ENCODE peak calls at places on chromosomes 1 and 21, in nine cellular contexts. C is activated CD4-positive, CD25-positive, alpha-beta regulatory T cell; W is tibial artery; O is neural crest cell; Y is adrenal gland; F is stimulated activated CD4-positive, alpha-beta T cell treated with anti-CD3 and anti-CD28 coated beads, TNF-alpha, amount 100 ng/mL, for 1 hour; H is H9; I is IMR-90; N is T-helper 2 cell. S is an unnamed sample.

GRCh38 chr1:24929091-24929875 is 793 bp downstream of the RUNX3 start:
- DNase-seq in C (no peak), W (no peak), O (no peak), Y (no peak), F (peak; percentile 24), H (peak; percentile 57), I (no peak), N (peak; percentile 58), S (peak; percentile 40)

GRCh38 chr1:201946224-201946908 is at the start of gene LMOD1:
- DNase-seq in C (no peak), W (peak; percentile 97), O (peak; percentile 67), Y (peak; percentile 96), F (no peak), H (peak; percentile 95), I (peak; percentile 98), N (no peak), S (no peak)

GRCh38 chr1:39960461-39960958 is 5.6 kb downstream of the MFSD2A start:
- DNase-seq in C (no peak), W (peak; percentile 32), O (no peak), Y (no peak), F (no peak), H (no peak), I (no peak), N (no peak), S (no peak)

GRCh38 chr1:63277195-63278192 is 44.9 kb upstream of the FOXD3 start:
- DNase-seq in C (no peak), W (no peak), O (no peak), Y (no peak), F (no peak), H (no peak), I (no peak), N (no peak), S (no peak)

GRCh38 chr1:55955237-55955636 is 624.1 kb downstream of the PLPP3 start:
- DNase-seq in C (no peak), W (no peak), O (no peak), Y (no peak), F (no peak), H (no peak), I (peak; percentile 76), N (no peak), S (no peak)

GRCh38 chr1:201397675-201398074 is 1.4 kb downstream of the LAD1 start:
- DNase-seq in C (no peak), W (no peak), O (no peak), Y (no peak), F (no peak), H (no peak), I (peak; percentile 19), N (no peak), S (no peak)

GRCh38 chr1:159755608-159756007 is 25.2 kb upstream of the DUSP23 start:
- DNase-seq in C (no peak), W (no peak), O (no peak), Y (no peak), F (no peak), H (no peak), I (no peak), N (no peak), S (no peak)

GRCh38 chr1:38076038-38076437 is 29.4 kb upstream of the POU3F1 start:
- DNase-seq in C (no peak), W (no peak), O (peak; percentile 55), Y (no peak), F (no peak), H (peak; percentile 82), I (peak; percentile 18), N (no peak), S (no peak)

GRCh38 chr1:41382531-41383090 is 21.4 kb downstream of the FOXO6 start:
- DNase-seq in C (no peak), W (peak; percentile 61), O (no peak), Y (no peak), F (no peak), H (peak; percentile 69), I (no peak), N (no peak), S (no peak)

GRCh38 chr1:33714421-33714820 is 149.5 kb upstream of the HMGB4 start:
- DNase-seq in C (no peak), W (no peak), O (no peak), Y (no peak), F (no peak), H (no peak), I (no peak), N (no peak), S (no peak)

GRCh38 chr1:22317231-22317919 is 134.3 kb upstream of the ZBTB40 start:
- DNase-seq in C (no peak), W (no peak), O (peak; percentile 51), Y (peak; percentile 23), F (no peak), H (peak; percentile 77), I (no peak), N (no peak), S (no peak)

GRCh38 chr1:29698033-29698432 is 461.7 kb downstream of the PTPRU start:
- DNase-seq in C (no peak), W (no peak), O (peak; percentile 65), Y (no peak), F (no peak), H (peak; percentile 83), I (peak; percentile 59), N (no peak), S (no peak)

GRCh38 chr1:244896550-244896949 is 32.2 kb upstream of the HNRNPU start:
- DNase-seq in C (no peak), W (no peak), O (no peak), Y (no peak), F (no peak), H (no peak), I (peak; percentile 94), N (no peak), S (no peak)

GRCh38 chr1:207897188-207897587 is 13.7 kb downstream of the CD34 start:
- DNase-seq in C (no peak), W (no peak), O (no peak), Y (no peak), F (no peak), H (no peak), I (no peak), N (no peak), S (no peak)

GRCh38 chr1:31064685-31065309 is 720 bp downstream of the PUM1 start:
- DNase-seq in C (no peak), W (peak; percentile 24), O (peak; percentile 36), Y (peak; percentile 33), F (no peak), H (no peak), I (peak; percentile 17), N (no peak), S (peak; percentile 14)

GRCh38 chr1:99675292-99675691 is 29.4 kb downstream of the PALMD start:
- DNase-seq in C (no peak), W (no peak), O (no peak), Y (no peak), F (no peak), H (no peak), I (no peak), N (no peak), S (no peak)

GRCh38 chr1:77516106-77516505 is 166.4 kb downstream of the ZZZ3 start:
- DNase-seq in C (no peak), W (no peak), O (no peak), Y (no peak), F (no peak), H (no peak), I (no peak), N (no peak), S (no peak)

GRCh38 chr21:35906587-35906986 is 153.7 kb downstream of the SETD4 start:
- DNase-seq in C (no peak), W (no peak), O (no peak), Y (no peak), F (no peak), H (no peak), I (no peak), N (no peak), S (no peak)

GRCh38 chr1:10851024-10852013 is 54.9 kb upstream of the CASZ1 start:
- DNase-seq in C (no peak), W (no peak), O (no peak), Y (no peak), F (no peak), H (no peak), I (no peak), N (no peak), S (no peak)

GRCh38 chr1:183699643-183700160 is 46.6 kb upstream of the APOBEC4 start:
- DNase-seq in C (no peak), W (no peak), O (no peak), Y (no peak), F (no peak), H (no peak), I (peak; percentile 40), N (no peak), S (no peak)

GRCh38 chr1:64898107-64898861 is 68.1 kb downstream of the JAK1 start:
- DNase-seq in C (no peak), W (peak; percentile 96), O (no peak), Y (peak; percentile 97), F (no peak), H (peak; percentile 80), I (peak; percentile 97), N (no peak), S (no peak)

GRCh38 chr1:105544475-105544874 is 1512.0 kb upstream of the PRMT6 start:
- DNase-seq in C (no peak), W (no peak), O (no peak), Y (no peak), F (no peak), H (no peak), I (peak; percentile 15), N (no peak), S (no peak)

GRCh38 chr1:39509360-39510009 is 18.0 kb downstream of the BMP8A start:
- DNase-seq in C (no peak), W (no peak), O (no peak), Y (no peak), F (no peak), H (no peak), I (peak; percentile 38), N (no peak), S (no peak)

GRCh38 chr21:37253991-37254390 is 13.1 kb downstream of the VPS26C start:
- DNase-seq in C (no peak), W (no peak), O (no peak), Y (no peak), F (no peak), H (no peak), I (peak; percentile 72), N (no peak), S (no peak)

GRCh38 chr1:177190308-177190970 is 19.7 kb downstream of the BRINP2 start:
- DNase-seq in C (no peak), W (no peak), O (no peak), Y (no peak), F (no peak), H (no peak), I (no peak), N (no peak), S (no peak)

GRCh38 chr1:192905049-192905448 is 96.2 kb downstream of the RGS2 start:
- DNase-seq in C (no peak), W (no peak), O (no peak), Y (no peak), F (no peak), H (no peak), I (no peak), N (no peak), S (no peak)

GRCh38 chr1:63916485-63917360 is 142.9 kb downstream of the ROR1 start:
- DNase-seq in C (no peak), W (no peak), O (no peak), Y (no peak), F (no peak), H (no peak), I (no peak), N (no peak), S (no peak)

GRCh38 chr1:204836856-204837255 is 33.8 kb upstream of the NFASC start:
- DNase-seq in C (no peak), W (no peak), O (no peak), Y (no peak), F (no peak), H (no peak), I (no peak), N (no peak), S (no peak)

S was measured in T-helper 17 cell.